ENCODE peak calls at places on chromosomes 13 and 19, in seven cellular contexts. X is keratinocyte, E is stomach, R is heart left ventricle, K is thoracic aorta, Y is breast epithelium, P is transverse colon. H is an unnamed sample.
A peak's percentile ranks its signal among the peaks of the same experiment; 100 is the strongest.

GRCh38 chr19:41530761-41531301 is 45.1 kb upstream of the CEACAM21 start:
- DNase-seq in R (no peak), E (no peak), X (no peak), Y (no peak), K (no peak), P (no peak), H (no peak)

GRCh38 chr19:18446145-18446810 is 8.3 kb upstream of the ISYNA1 start:
- DNase-seq in X (no peak), K (no peak), E (no peak), P (no peak), R (no peak), Y (no peak), H (no peak)

GRCh38 chr13:91368676-91369425 is 21.4 kb downstream of the MIR17HG start:
- DNase-seq in Y (no peak), R (no peak), E (no peak), P (no peak), X (no peak), K (no peak), H (no peak)

GRCh38 chr13:27976362-27977177 is 7.5 kb upstream of the CDX2 start:
- DNase-seq in X (no peak), P (no peak), Y (no peak), R (no peak), K (no peak), E (peak; percentile 15), H (no peak)

GRCh38 chr19:1235625-1236538 is 1.9 kb downstream of the CBARP start:
- DNase-seq in K (no peak), Y (no peak), P (no peak), R (no peak), E (no peak), X (no peak), H (no peak)

GRCh38 chr19:9885077-9885552 is 50.0 kb downstream of the PIN1 start:
- DNase-seq in K (no peak), X (no peak), E (no peak), Y (no peak), R (peak; percentile 55), P (no peak), H (no peak)

GRCh38 chr13:43227721-43228120 is 204.3 kb downstream of the DNAJC15 start:
- DNase-seq in P (no peak), R (no peak), Y (no peak), K (no peak), X (no peak), E (no peak), H (no peak)

GRCh38 chr13:110232756-110233155 is 74.2 kb downstream of the COL4A1 start:
- DNase-seq in X (no peak), P (no peak), K (no peak), R (no peak), E (no peak), Y (no peak), H (no peak)

GRCh38 chr13:75352641-75353327 is 129.2 kb downstream of the TBC1D4 start:
- DNase-seq in E (no peak), K (no peak), R (no peak), Y (no peak), X (no peak), P (no peak), H (no peak)

GRCh38 chr13:29429496-29429895 is 166.0 kb downstream of the SLC7A1 start:
- DNase-seq in K (no peak), Y (no peak), R (no peak), P (no peak), E (no peak), X (no peak), H (no peak)

GRCh38 chr13:74290324-74290773 is 156.1 kb upstream of the KLF12 start:
- DNase-seq in P (peak; percentile 9), E (no peak), K (no peak), Y (no peak), R (peak; percentile 24), X (no peak), H (peak; percentile 29)

GRCh38 chr13:20843177-20843576 is 59.4 kb downstream of the XPO4 start:
- DNase-seq in K (no peak), X (no peak), P (no peak), Y (no peak), E (no peak), R (peak; percentile 35), H (no peak)

GRCh38 chr13:18947376-18947977 is 234.1 kb downstream of the TUBA3C start:
- DNase-seq in P (no peak), X (no peak), R (no peak), E (no peak), Y (no peak), K (no peak), H (no peak)

GRCh38 chr19:4866595-4867424 is 657 bp downstream of the PLIN3 start:
- DNase-seq in E (peak; percentile 68), X (no peak), Y (peak; percentile 67), K (no peak), R (peak; percentile 71), P (peak; percentile 68), H (no peak)

GRCh38 chr19:1456121-1456900 is 6.4 kb downstream of the APC2 start:
- DNase-seq in X (no peak), R (no peak), K (no peak), P (no peak), E (no peak), Y (no peak), H (no peak)

GRCh38 chr13:101700598-101700997 is 248.1 kb downstream of the ITGBL1 start:
- DNase-seq in X (no peak), P (no peak), E (no peak), R (no peak), Y (no peak), K (no peak), H (no peak)

GRCh38 chr13:80101040-80101439 is 239.9 kb downstream of the SPRY2 start:
- DNase-seq in X (no peak), K (no peak), R (no peak), Y (no peak), P (no peak), E (no peak), H (no peak)

GRCh38 chr13:97316390-97316789 is 94.3 kb downstream of the MBNL2 start:
- DNase-seq in E (no peak), K (no peak), X (no peak), P (no peak), R (peak; percentile 59), Y (no peak), H (no peak)

GRCh38 chr13:97318532-97318931 is 96.4 kb downstream of the MBNL2 start:
- DNase-seq in E (no peak), R (no peak), Y (no peak), P (no peak), K (no peak), X (no peak), H (no peak)

GRCh38 chr13:97321101-97321500 is 99.0 kb downstream of the MBNL2 start:
- DNase-seq in X (no peak), P (no peak), E (no peak), K (no peak), Y (no peak), R (no peak), H (no peak)

GRCh38 chr13:97319088-97319487 is 97.0 kb downstream of the MBNL2 start:
- DNase-seq in R (peak; percentile 69), P (no peak), X (no peak), E (no peak), Y (no peak), K (no peak), H (peak; percentile 52)

GRCh38 chr13:97317933-97318332 is 95.8 kb downstream of the MBNL2 start:
- DNase-seq in X (no peak), P (no peak), Y (no peak), E (no peak), R (no peak), K (no peak), H (no peak)
- H3K4me1 ChIP-seq in X (peaks cover 8% of the 10 kb centered on the region), P (peaks cover 38% of the 10 kb centered on the region), Y (no peaks in the 10 kb centered on the region), E (peaks cover 31% of the 10 kb centered on the region), R (peaks cover 57% of the 10 kb centered on the region), K (peaks cover 56% of the 10 kb centered on the region), H (peaks cover 91% of the 10 kb centered on the region)

GRCh38 chr19:47813995-47814328 is 7.8 kb upstream of the CRX start:
- DNase-seq in X (no peak), E (no peak), K (no peak), P (no peak), R (no peak), Y (no peak), H (no peak)

GRCh38 chr19:47813304-47813994 is 8.3 kb upstream of the CRX start:
- DNase-seq in X (no peak), K (no peak), Y (peak; percentile 61), P (peak; percentile 81), E (peak; percentile 69), R (peak; percentile 74), H (peak; percentile 17)
- TF ChIP-seq CTCF in X (peak; percentile 81), K (peak; percentile 47), Y (no peak), P (peak; percentile 63), E (peak; percentile 4), R (peak; percentile 46), H (no peak)

DNA sequence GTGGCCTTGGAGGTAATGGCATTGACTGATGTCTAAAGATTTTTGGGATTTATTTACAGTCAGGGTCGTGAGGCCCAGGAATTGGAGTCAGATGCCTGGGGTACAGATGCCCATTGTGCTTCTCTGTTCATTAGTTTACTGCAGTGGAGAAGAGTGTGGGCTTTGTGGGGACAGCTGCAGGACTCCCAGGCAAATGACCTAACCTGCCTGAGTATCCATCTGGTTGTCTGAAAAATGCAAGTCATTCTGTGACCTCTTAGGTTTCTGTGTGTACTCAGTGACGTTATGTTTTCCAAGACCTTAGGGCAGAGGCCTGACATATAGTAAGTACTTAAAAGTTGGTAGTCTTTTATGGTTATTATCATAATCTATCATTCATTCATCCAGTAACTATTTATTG is 60.5 kb downstream of the SPATA13 start:
- DNase-seq in E (no peak), R (no peak), P (no peak), Y (no peak), X (no peak), K (no peak), H (no peak)
- H3K4me1 ChIP-seq in E (peaks cover 41% of the 10 kb centered on the region), R (peaks cover 16% of the 10 kb centered on the region), P (peaks cover 29% of the 10 kb centered on the region), Y (no peaks in the 10 kb centered on the region), X (peaks cover 3% of the 10 kb centered on the region), K (peaks cover 2% of the 10 kb centered on the region), H (no peaks in the 10 kb centered on the region)

GRCh38 chr19:39413903-39414608 is 1.6 kb downstream of the PLEKHG2 start:
- DNase-seq in P (peak; percentile 31), R (no peak), E (no peak), Y (no peak), X (no peak), K (no peak), H (no peak)
- TF ChIP-seq CTCF in P (no peak), R (no peak), E (no peak), Y (no peak), X (peak; percentile 36), K (no peak), H (no peak)

GRCh38 chr13:98890920-98891319 is 86.9 kb downstream of the DOCK9 start:
- DNase-seq in X (no peak), E (no peak), Y (no peak), K (no peak), P (no peak), R (no peak), H (no peak)
- H3K4me1 ChIP-seq in X (peaks cover 23% of the 10 kb centered on the region), E (no peaks in the 10 kb centered on the region), Y (no peaks in the 10 kb centered on the region), K (peaks cover 3% of the 10 kb centered on the region), P (no peaks in the 10 kb centered on the region), R (no peaks in the 10 kb centered on the region), H (no peaks in the 10 kb centered on the region)

H was measured in gastrocnemius medialis.